ENCODE peak calls at places on chromosomes 4 and X, in eight cellular contexts. T is D341Med; N is fibroblast of lung; B is effector CD4-positive, alpha-beta T cell; M is H4; L is IMR-90; W is activated CD8-positive, alpha-beta memory T cell treated with anti-CD3 and anti-CD28 coated beads for 48 hours; A is mucosa of gallbladder. Q is an unnamed sample.

GRCh38 chr4:52577285-52577968 is 81.7 kb downstream of the USP46 start:
- DNase-seq in N (peak), B (no peak), W (no peak), A (no peak), T (no peak), M (no peak), L (peak), Q (peak)

GRCh38 chr4:94426783-94427182 is 25.0 kb upstream of the PDLIM5 start:
- DNase-seq in N (no peak), T (no peak), M (no peak), W (no peak), A (no peak), B (no peak), L (no peak), Q (no peak)

GRCh38 chrX:39836802-39837420 is 260.8 kb downstream of the BCOR start:
- DNase-seq in T (no peak), N (no peak), W (no peak), B (no peak), M (no peak), L (no peak), A (no peak), Q (no peak)

GRCh38 chr4:1683371-1683902 is 676 bp downstream of the FAM53A start:
- DNase-seq in W (no peak), L (peak), T (no peak), M (no peak), B (peak), A (peak), N (peak), Q (peak)

GRCh38 chr4:76195326-76195725 is 18.3 kb downstream of the SCARB2 start:
- DNase-seq in N (peak), W (no peak), A (no peak), M (no peak), B (no peak), T (no peak), L (no peak), Q (no peak)

GRCh38 chr4:88985088-88985779 is 71.8 kb downstream of the FAM13A start:
- DNase-seq in B (no peak), W (no peak), L (peak), N (peak), A (no peak), M (no peak), T (no peak), Q (no peak)

GRCh38 chrX:71659959-71660358 is 7.4 kb upstream of the LOC101059915 start:
- DNase-seq in T (no peak), M (no peak), N (no peak), L (no peak), W (no peak), B (no peak), A (no peak), Q (no peak)

GRCh38 chr4:53098681-53099121 is 236.6 kb downstream of the RASL11B start:
- DNase-seq in A (no peak), B (no peak), M (no peak), N (peak), W (no peak), T (no peak), L (peak), Q (no peak)